ENCODE peak calls at places on chromosomes 2 and 18, in five cellular contexts. O is activated gamma-delta T cell treated with anti-CD3 and anti-CD28 coated beads, Interleukin-2, amount 50 U/mL, for 16 hours; P is SW480; G is posterior cingulate gyrus; S is stimulated activated CD4-positive, alpha-beta T cell treated with anti-CD3 and anti-CD28 coated beads, Interleukin-4, amount 100 ng/mL, for 24 hours. A is an unnamed sample.

GRCh38 chr18:37332764-37333420 is 232.7 kb downstream of the CELF4 start:
- DNase-seq in O (no peak), P (no peak), G (no peak), S (no peak), A (no peak)

GRCh38 chr2:210162466-210163124 is 8.6 kb downstream of the KANSL1L start:
- DNase-seq in O (no peak), P (no peak), G (no peak), S (no peak), A (no peak)

GRCh38 chr2:18501156-18501555 is 59.3 kb downstream of the RDH14 start:
- DNase-seq in O (no peak), P (no peak), G (no peak), S (no peak), A (no peak)

GRCh38 chr2:38794235-38794946 is 16.4 kb downstream of the GEMIN6 start:
- DNase-seq in O (no peak), P (no peak), G (no peak), S (no peak), A (no peak)

GRCh38 chr2:240387669-240388358 is 47.6 kb upstream of the GPC1 start:
- DNase-seq in O (no peak), P (peak), G (peak), S (no peak), A (no peak)

GRCh38 chr2:158100411-158100810 is 1.3 kb upstream of the UPP2 start:
- DNase-seq in O (no peak), P (no peak), G (no peak), S (no peak), A (no peak)

GRCh38 chr2:240323601-240324291 is 111.7 kb upstream of the GPC1 start:
- DNase-seq in O (no peak), P (no peak), G (no peak), S (no peak), A (no peak)

GRCh38 chr18:36693931-36694661 is 134.7 kb downstream of the TPGS2 start:
- DNase-seq in O (no peak), P (no peak), G (no peak), S (no peak), A (no peak)

A was measured in Right ventricle myocardium inferior.